ENCODE peak calls at places on chromosomes 4 and X, in six cellular contexts. One of them, this sample, is unnamed.

GRCh38 chr4:77959566-77960338 is 97.1 kb downstream of the MRPL1 start:
- DNase-seq in neural progenitor cell: peak; percentile 80
- DNase-seq in astrocyte: peak; percentile 22
- DNase-seq in K562: peak; percentile 34
- DNase-seq in GM23338: peak; percentile 82
- DNase-seq in fibroblast of lung: peak; percentile 75
- DNase-seq in this sample: peak; percentile 48

GRCh38 chr4:854356-854755 is 28.4 kb upstream of the CPLX1 start:
- DNase-seq in neural progenitor cell: no peak
- DNase-seq in astrocyte: no peak
- DNase-seq in K562: no peak
- DNase-seq in GM23338: no peak
- DNase-seq in fibroblast of lung: no peak
- DNase-seq in this sample: no peak

GRCh38 chrX:115940888-115941332 is 229.6 kb upstream of the AGTR2 start:
- DNase-seq in neural progenitor cell: peak; percentile 84
- DNase-seq in astrocyte: no peak
- DNase-seq in K562: peak; percentile 32
- DNase-seq in GM23338: peak; percentile 80
- DNase-seq in fibroblast of lung: peak; percentile 0
- DNase-seq in this sample: peak; percentile 84

GRCh38 chrX:150365953-150366911 is 3.1 kb downstream of the MAMLD1 start:
- DNase-seq in neural progenitor cell: peak; percentile 75
- DNase-seq in astrocyte: peak; percentile 35
- DNase-seq in K562: peak; percentile 10
- DNase-seq in GM23338: peak; percentile 71
- DNase-seq in fibroblast of lung: peak; percentile 70
- DNase-seq in this sample: no peak

GRCh38 chr4:183096276-183096965 is 2.6 kb upstream of the WWC2 start:
- DNase-seq in neural progenitor cell: peak; percentile 7
- DNase-seq in astrocyte: no peak
- DNase-seq in K562: no peak
- DNase-seq in GM23338: no peak
- DNase-seq in fibroblast of lung: no peak
- DNase-seq in this sample: no peak

GRCh38 chrX:44223150-44223549 is 120.3 kb downstream of the EFHC2 start:
- DNase-seq in neural progenitor cell: no peak
- DNase-seq in astrocyte: peak; percentile 76
- DNase-seq in K562: no peak
- DNase-seq in GM23338: no peak
- DNase-seq in fibroblast of lung: peak; percentile 89
- DNase-seq in this sample: no peak

GRCh38 chrX:24658421-24658820 is 11.3 kb upstream of the PCYT1B start:
- DNase-seq in neural progenitor cell: peak; percentile 48
- DNase-seq in astrocyte: no peak
- DNase-seq in K562: no peak
- DNase-seq in GM23338: no peak
- DNase-seq in fibroblast of lung: no peak
- DNase-seq in this sample: no peak

GRCh38 chr4:107991945-107992625 is 2.4 kb downstream of the HADH start:
- DNase-seq in neural progenitor cell: no peak
- DNase-seq in astrocyte: peak; percentile 18
- DNase-seq in K562: peak; percentile 32
- DNase-seq in GM23338: no peak
- DNase-seq in fibroblast of lung: peak; percentile 69
- DNase-seq in this sample: no peak

GRCh38 chr4:99651811-99652545 is 5.7 kb downstream of the C4orf54 start:
- DNase-seq in neural progenitor cell: no peak
- DNase-seq in astrocyte: no peak
- DNase-seq in K562: no peak
- DNase-seq in GM23338: no peak
- DNase-seq in fibroblast of lung: no peak
- DNase-seq in this sample: no peak

GRCh38 chr4:142406917-142407501 is 439.1 kb downstream of the INPP4B start:
- DNase-seq in neural progenitor cell: no peak
- DNase-seq in astrocyte: peak; percentile 32
- DNase-seq in K562: no peak
- DNase-seq in GM23338: no peak
- DNase-seq in fibroblast of lung: no peak
- DNase-seq in this sample: no peak

GRCh38 chr4:569958-570667 is 6.0 kb downstream of the TMEM271 start:
- DNase-seq in neural progenitor cell: no peak
- DNase-seq in astrocyte: no peak
- DNase-seq in K562: no peak
- DNase-seq in GM23338: peak; percentile 11
- DNase-seq in fibroblast of lung: no peak
- DNase-seq in this sample: no peak

GRCh38 chr4:54661686-54662085 is 3.9 kb downstream of the KIT start:
- DNase-seq in neural progenitor cell: no peak
- DNase-seq in astrocyte: peak; percentile 58
- DNase-seq in K562: no peak
- DNase-seq in GM23338: no peak
- DNase-seq in fibroblast of lung: peak; percentile 50
- DNase-seq in this sample: no peak

GRCh38 chr4:88698539-88698938 is 910 bp upstream of the NAP1L5 start:
- DNase-seq in neural progenitor cell: no peak
- DNase-seq in astrocyte: no peak
- DNase-seq in K562: peak; percentile 45
- DNase-seq in GM23338: no peak
- DNase-seq in fibroblast of lung: no peak
- DNase-seq in this sample: no peak

GRCh38 chr4:29277381-29277780 is 1442.8 kb upstream of the PCDH7 start:
- DNase-seq in neural progenitor cell: no peak
- DNase-seq in astrocyte: peak; percentile 22
- DNase-seq in K562: no peak
- DNase-seq in GM23338: no peak
- DNase-seq in fibroblast of lung: peak; percentile 37
- DNase-seq in this sample: no peak

GRCh38 chr4:128141866-128142265 is 80.8 kb downstream of the LARP1B start:
- DNase-seq in neural progenitor cell: no peak
- DNase-seq in astrocyte: no peak
- DNase-seq in K562: no peak
- DNase-seq in GM23338: no peak
- DNase-seq in fibroblast of lung: no peak
- DNase-seq in this sample: no peak

GRCh38 chr4:143256456-143256855 is 71.7 kb downstream of the USP38 start:
- DNase-seq in neural progenitor cell: no peak
- DNase-seq in astrocyte: no peak
- DNase-seq in K562: no peak
- DNase-seq in GM23338: no peak
- DNase-seq in fibroblast of lung: no peak
- DNase-seq in this sample: no peak

GRCh38 chr4:148893095-148893494 is 450.9 kb upstream of the NR3C2 start:
- DNase-seq in neural progenitor cell: no peak
- DNase-seq in astrocyte: no peak
- DNase-seq in K562: no peak
- DNase-seq in GM23338: no peak
- DNase-seq in fibroblast of lung: no peak
- DNase-seq in this sample: no peak

GRCh38 chr4:88900432-88900831 is 156.6 kb downstream of the FAM13A start:
- DNase-seq in neural progenitor cell: no peak
- DNase-seq in astrocyte: peak; percentile 76
- DNase-seq in K562: no peak
- DNase-seq in GM23338: no peak
- DNase-seq in fibroblast of lung: peak; percentile 76
- DNase-seq in this sample: no peak

GRCh38 chr4:83180469-83180968 is 66.0 kb upstream of the PLAC8 start:
- DNase-seq in neural progenitor cell: no peak
- DNase-seq in astrocyte: no peak
- DNase-seq in K562: no peak
- DNase-seq in GM23338: no peak
- DNase-seq in fibroblast of lung: no peak
- DNase-seq in this sample: no peak

GRCh38 chr4:169040559-169041261 is 30.7 kb upstream of the CBR4 start:
- DNase-seq in neural progenitor cell: no peak
- DNase-seq in astrocyte: no peak
- DNase-seq in K562: no peak
- DNase-seq in GM23338: no peak
- DNase-seq in fibroblast of lung: no peak
- DNase-seq in this sample: no peak

GRCh38 chr4:75668596-75668995 is 4.6 kb downstream of the G3BP2 start:
- DNase-seq in neural progenitor cell: no peak
- DNase-seq in astrocyte: no peak
- DNase-seq in K562: no peak
- DNase-seq in GM23338: no peak
- DNase-seq in fibroblast of lung: no peak
- DNase-seq in this sample: no peak
- H3K4me1 ChIP-seq in neural progenitor cell: peaks cover 31% of the 10 kb centered on the region
- H3K4me1 ChIP-seq in astrocyte: peaks cover 9% of the 10 kb centered on the region
- H3K4me1 ChIP-seq in K562: peaks cover 8% of the 10 kb centered on the region
- H3K4me1 ChIP-seq in GM23338: peaks cover 65% of the 10 kb centered on the region
- H3K4me1 ChIP-seq in fibroblast of lung: peaks cover 5% of the 10 kb centered on the region
- H3K4me1 ChIP-seq in this sample: peaks cover 16% of the 10 kb centered on the region

GRCh38 chrX:45743081-45743533 is 542.4 kb upstream of the DIPK2B start:
- DNase-seq in neural progenitor cell: no peak
- DNase-seq in astrocyte: peak; percentile 52
- DNase-seq in K562: peak; percentile 3
- DNase-seq in GM23338: peak; percentile 39
- DNase-seq in fibroblast of lung: peak; percentile 42
- DNase-seq in this sample: no peak
- TF ChIP-seq CTCF in neural progenitor cell: no peak
- TF ChIP-seq CTCF in astrocyte: peak; percentile 25
- TF ChIP-seq CTCF in K562: peak; percentile 28
- TF ChIP-seq CTCF in GM23338: peak; percentile 40
- TF ChIP-seq CTCF in fibroblast of lung: peak; percentile 16
- TF ChIP-seq CTCF in this sample: no peak

GRCh38 chrX:141879616-141880015 is 24.1 kb upstream of the MAGEC1 start:
- DNase-seq in neural progenitor cell: no peak
- DNase-seq in astrocyte: no peak
- DNase-seq in K562: no peak
- DNase-seq in GM23338: peak; percentile 6
- DNase-seq in fibroblast of lung: no peak
- DNase-seq in this sample: no peak
- TF ChIP-seq EZH2 in neural progenitor cell: no peak
- TF ChIP-seq EZH2 in astrocyte: no peak
- TF ChIP-seq EZH2 in K562: no peak
- TF ChIP-seq EZH2 in GM23338: no peak
- TF ChIP-seq EZH2 in fibroblast of lung: no peak
- TF ChIP-seq EZH2 in this sample: no peak

GRCh38 chrX:148612431-148612830 is 112.0 kb downstream of the AFF2 start:
- DNase-seq in neural progenitor cell: no peak
- DNase-seq in astrocyte: no peak
- DNase-seq in K562: no peak
- DNase-seq in GM23338: no peak
- DNase-seq in fibroblast of lung: no peak
- DNase-seq in this sample: no peak

GRCh38 chrX:148609766-148610698 is 109.6 kb downstream of the AFF2 start:
- DNase-seq in neural progenitor cell: peak; percentile 62
- DNase-seq in astrocyte: no peak
- DNase-seq in K562: no peak
- DNase-seq in GM23338: peak; percentile 74
- DNase-seq in fibroblast of lung: no peak
- DNase-seq in this sample: peak; percentile 7

DNA sequence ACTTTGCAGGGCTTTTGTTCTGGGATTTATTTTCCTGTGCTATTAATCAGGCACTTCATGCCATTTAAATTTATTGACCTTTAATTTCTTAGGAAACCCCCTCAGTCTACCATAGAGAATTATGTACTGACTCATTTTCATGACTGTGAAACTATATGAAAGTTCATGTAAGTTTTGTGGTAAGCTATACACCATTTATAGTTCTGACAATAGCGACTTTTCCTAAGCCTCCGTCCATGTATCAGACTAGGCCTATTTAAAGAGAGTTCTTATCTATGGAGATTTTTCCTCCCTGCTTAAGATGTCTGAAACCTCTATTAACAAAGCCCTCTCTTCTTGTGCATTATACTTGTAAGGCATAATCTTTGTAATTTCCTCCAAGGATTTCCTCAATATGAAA is 111.6 kb downstream of the AFF2 start:
- DNase-seq in neural progenitor cell: no peak
- DNase-seq in astrocyte: no peak
- DNase-seq in K562: no peak
- DNase-seq in GM23338: no peak
- DNase-seq in fibroblast of lung: no peak
- DNase-seq in this sample: no peak
- H3K4me1 ChIP-seq in neural progenitor cell: no peaks in the 10 kb centered on the region
- H3K4me1 ChIP-seq in astrocyte: no peaks in the 10 kb centered on the region
- H3K4me1 ChIP-seq in K562: no peaks in the 10 kb centered on the region
- H3K4me1 ChIP-seq in GM23338: peaks cover 10% of the 10 kb centered on the region
- H3K4me1 ChIP-seq in fibroblast of lung: no peaks in the 10 kb centered on the region
- H3K4me1 ChIP-seq in this sample: no peaks in the 10 kb centered on the region

GRCh38 chr4:4575284-4576211 is 33.7 kb upstream of the STX18 start:
- DNase-seq in neural progenitor cell: peak; percentile 96
- DNase-seq in astrocyte: peak; percentile 34
- DNase-seq in K562: peak; percentile 79
- DNase-seq in GM23338: peak; percentile 93
- DNase-seq in fibroblast of lung: peak; percentile 44
- DNase-seq in this sample: peak; percentile 59
- TF ChIP-seq CTCF in neural progenitor cell: peak; percentile 52
- TF ChIP-seq CTCF in astrocyte: no peak
- TF ChIP-seq CTCF in K562: peak; percentile 47
- TF ChIP-seq CTCF in GM23338: peak; percentile 37
- TF ChIP-seq CTCF in fibroblast of lung: no peak
- TF ChIP-seq CTCF in this sample: peak; percentile 41

DNA sequence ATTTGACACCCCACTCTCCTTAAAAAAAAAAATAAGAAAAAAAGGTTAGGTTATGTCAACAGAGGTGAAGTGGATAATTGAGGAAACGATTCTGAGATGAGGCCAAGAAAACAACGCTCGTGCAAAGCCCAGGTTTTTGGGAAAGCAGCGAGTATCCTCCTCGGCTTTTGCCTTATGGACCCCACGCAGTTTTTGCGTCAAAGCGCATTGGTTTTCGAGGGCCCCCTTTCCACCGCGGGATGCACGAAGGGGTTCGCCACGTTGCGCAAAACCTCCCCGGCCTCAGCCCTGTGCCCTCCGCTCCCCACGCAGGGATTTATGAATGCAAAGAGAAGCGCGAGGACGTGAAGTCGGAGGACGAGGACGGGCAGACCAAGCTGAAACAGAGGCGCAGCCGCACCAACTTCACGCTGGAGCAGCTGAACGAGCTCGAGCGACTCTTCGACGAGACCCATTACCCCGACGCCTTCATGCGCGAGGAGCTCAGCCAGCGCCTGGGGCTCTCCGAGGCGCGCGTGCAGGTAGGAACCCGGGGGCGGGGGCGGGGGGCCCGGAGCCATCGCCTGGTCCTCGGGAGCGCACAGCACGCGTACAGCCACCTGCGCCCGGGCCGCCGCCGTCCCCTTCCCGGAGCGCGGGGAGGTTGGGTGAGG is 3.8 kb downstream of the SHOX start:
- DNase-seq in neural progenitor cell: peak; percentile 79
- DNase-seq in astrocyte: no peak
- DNase-seq in K562: no peak
- DNase-seq in GM23338: peak; percentile 59
- DNase-seq in fibroblast of lung: no peak
- DNase-seq in this sample: no peak
- TF ChIP-seq EZH2 in neural progenitor cell: peak; percentile 98
- TF ChIP-seq EZH2 in astrocyte: no peak
- TF ChIP-seq EZH2 in K562: no peak
- TF ChIP-seq EZH2 in GM23338: peak; percentile 99
- TF ChIP-seq EZH2 in fibroblast of lung: no peak
- TF ChIP-seq EZH2 in this sample: no peak

DNA sequence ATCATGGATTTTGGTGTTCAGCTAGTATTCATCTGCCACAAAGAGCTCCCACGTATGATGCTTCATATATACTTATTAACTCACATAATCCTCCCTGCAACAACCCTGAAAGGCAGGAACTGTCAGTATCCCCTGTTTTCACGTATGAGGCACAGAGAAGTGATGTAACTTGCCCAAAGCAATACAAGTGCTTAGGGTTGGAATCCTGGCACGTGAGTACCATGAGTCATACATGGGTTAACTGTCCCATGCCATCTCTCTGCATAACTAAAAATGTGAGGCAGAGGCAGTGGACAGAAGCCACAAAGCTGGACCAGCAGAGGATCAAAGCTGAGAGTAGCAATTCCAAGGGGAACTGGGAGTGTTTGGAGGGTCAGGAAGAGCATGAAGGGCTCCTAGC is 35.7 kb upstream of the EGFL6 start:
- DNase-seq in neural progenitor cell: no peak
- DNase-seq in astrocyte: peak; percentile 8
- DNase-seq in K562: no peak
- DNase-seq in GM23338: no peak
- DNase-seq in fibroblast of lung: peak; percentile 58
- DNase-seq in this sample: no peak
- H3K4me1 ChIP-seq in neural progenitor cell: no peaks in the 10 kb centered on the region
- H3K4me1 ChIP-seq in astrocyte: no peaks in the 10 kb centered on the region
- H3K4me1 ChIP-seq in K562: no peaks in the 10 kb centered on the region
- H3K4me1 ChIP-seq in GM23338: no peaks in the 10 kb centered on the region
- H3K4me1 ChIP-seq in fibroblast of lung: no peaks in the 10 kb centered on the region
- H3K4me1 ChIP-seq in this sample: no peaks in the 10 kb centered on the region

This sample was measured in MM.1S.